ENCODE peak calls at places on chromosome 21, in six cellular contexts. One of them, this sample, is unnamed. For H3K4me1, the result is how much of the 10 kb centered on the place peaks cover.

GRCh38 chr21:42424848-42425602 is 21.3 kb downstream of the UBASH3A start:
- DNase-seq in hepatocyte: no peak
- DNase-seq in GM23338: no peak
- DNase-seq in endothelial cell of umbilical vein: peak
- DNase-seq in HCT116: no peak
- DNase-seq in GM23248: no peak
- DNase-seq in this sample: peak

GRCh38 chr21:21730524-21730923 is 732.3 kb downstream of the NCAM2 start:
- DNase-seq in GM23248: no peak
- DNase-seq in HCT116: no peak
- DNase-seq in GM23338: no peak
- DNase-seq in hepatocyte: no peak
- DNase-seq in endothelial cell of umbilical vein: no peak
- DNase-seq in this sample: no peak

GRCh38 chr21:39315603-39316002 is 2.2 kb upstream of the BRWD1 start:
- DNase-seq in GM23338: no peak
- DNase-seq in HCT116: no peak
- DNase-seq in GM23248: no peak
- DNase-seq in hepatocyte: no peak
- DNase-seq in endothelial cell of umbilical vein: no peak
- DNase-seq in this sample: no peak

GRCh38 chr21:16752109-16752508 is 760.7 kb upstream of the CXADR start:
- DNase-seq in GM23248: no peak
- DNase-seq in endothelial cell of umbilical vein: no peak
- DNase-seq in hepatocyte: no peak
- DNase-seq in HCT116: no peak
- DNase-seq in GM23338: no peak
- DNase-seq in this sample: no peak

GRCh38 chr21:39489380-39489924 is 37.7 kb downstream of the SH3BGR start:
- DNase-seq in hepatocyte: no peak
- DNase-seq in GM23248: no peak
- DNase-seq in HCT116: no peak
- DNase-seq in GM23338: no peak
- DNase-seq in endothelial cell of umbilical vein: no peak
- DNase-seq in this sample: no peak

GRCh38 chr21:26553921-26554320 is 19.2 kb downstream of the CYYR1 start:
- DNase-seq in GM23338: no peak
- DNase-seq in GM23248: no peak
- DNase-seq in HCT116: no peak
- DNase-seq in endothelial cell of umbilical vein: no peak
- DNase-seq in hepatocyte: no peak
- DNase-seq in this sample: no peak

GRCh38 chr21:41971891-41972290 is 18.1 kb upstream of the C2CD2 start:
- DNase-seq in GM23248: no peak
- DNase-seq in HCT116: no peak
- DNase-seq in GM23338: no peak
- DNase-seq in endothelial cell of umbilical vein: no peak
- DNase-seq in hepatocyte: no peak
- DNase-seq in this sample: no peak

GRCh38 chr21:18499761-18500376 is 96.3 kb upstream of the TMPRSS15 start:
- DNase-seq in hepatocyte: peak
- DNase-seq in HCT116: peak
- DNase-seq in endothelial cell of umbilical vein: peak
- DNase-seq in GM23338: peak
- DNase-seq in GM23248: peak
- DNase-seq in this sample: peak

GRCh38 chr21:28632718-28633408 is 359.8 kb downstream of the LTN1 start:
- DNase-seq in HCT116: no peak
- DNase-seq in GM23248: peak
- DNase-seq in hepatocyte: no peak
- DNase-seq in endothelial cell of umbilical vein: peak
- DNase-seq in GM23338: peak
- DNase-seq in this sample: no peak

GRCh38 chr21:16534408-16535099 is 804.8 kb downstream of the USP25 start:
- DNase-seq in HCT116: no peak
- DNase-seq in endothelial cell of umbilical vein: peak
- DNase-seq in GM23338: no peak
- DNase-seq in GM23248: peak
- DNase-seq in hepatocyte: peak
- DNase-seq in this sample: peak

GRCh38 chr21:27077501-27077900 is 110.6 kb upstream of the ADAMTS5 start:
- DNase-seq in HCT116: no peak
- DNase-seq in GM23338: no peak
- DNase-seq in GM23248: peak
- DNase-seq in hepatocyte: no peak
- DNase-seq in endothelial cell of umbilical vein: no peak
- DNase-seq in this sample: peak

GRCh38 chr21:40056031-40056430 is 188.8 kb downstream of the PCP4 start:
- DNase-seq in hepatocyte: no peak
- DNase-seq in GM23248: no peak
- DNase-seq in GM23338: no peak
- DNase-seq in HCT116: no peak
- DNase-seq in endothelial cell of umbilical vein: no peak
- DNase-seq in this sample: no peak

GRCh38 chr21:40606341-40606740 is 240.6 kb downstream of the DSCAM start:
- DNase-seq in GM23338: no peak
- DNase-seq in HCT116: no peak
- DNase-seq in hepatocyte: no peak
- DNase-seq in GM23248: no peak
- DNase-seq in endothelial cell of umbilical vein: no peak
- DNase-seq in this sample: no peak

GRCh38 chr21:42337830-42338729 is 12.7 kb downstream of the TFF2 start:
- DNase-seq in endothelial cell of umbilical vein: peak
- DNase-seq in GM23248: peak
- DNase-seq in HCT116: no peak
- DNase-seq in GM23338: peak
- DNase-seq in hepatocyte: peak
- DNase-seq in this sample: peak

GRCh38 chr21:20591294-20591693 is 406.9 kb upstream of the NCAM2 start:
- DNase-seq in GM23338: no peak
- DNase-seq in hepatocyte: no peak
- DNase-seq in GM23248: no peak
- DNase-seq in endothelial cell of umbilical vein: no peak
- DNase-seq in HCT116: no peak
- DNase-seq in this sample: no peak

GRCh38 chr21:17688912-17689874 is 76.5 kb upstream of the BTG3 start:
- DNase-seq in endothelial cell of umbilical vein: no peak
- DNase-seq in GM23248: no peak
- DNase-seq in hepatocyte: peak
- DNase-seq in GM23338: peak
- DNase-seq in HCT116: peak
- DNase-seq in this sample: peak

GRCh38 chr21:33020558-33021100 is 5.1 kb upstream of the OLIG2 start:
- DNase-seq in endothelial cell of umbilical vein: no peak
- DNase-seq in hepatocyte: no peak
- DNase-seq in GM23248: no peak
- DNase-seq in HCT116: no peak
- DNase-seq in GM23338: no peak
- DNase-seq in this sample: no peak
- TF ChIP-seq EZH2 in endothelial cell of umbilical vein: no peak
- TF ChIP-seq EZH2 in hepatocyte: no peak
- TF ChIP-seq EZH2 in GM23248: peak
- TF ChIP-seq EZH2 in HCT116: no peak
- TF ChIP-seq EZH2 in GM23338: peak
- TF ChIP-seq EZH2 in this sample: no peak

GRCh38 chr21:45948576-45949141 is 32.9 kb upstream of the COL6A1 start:
- DNase-seq in hepatocyte: no peak
- DNase-seq in GM23248: no peak
- DNase-seq in HCT116: no peak
- DNase-seq in endothelial cell of umbilical vein: no peak
- DNase-seq in GM23338: peak
- DNase-seq in this sample: no peak
- H3K4me1 ChIP-seq in hepatocyte: under half
- H3K4me1 ChIP-seq in GM23248: under half
- H3K4me1 ChIP-seq in HCT116: under half
- H3K4me1 ChIP-seq in endothelial cell of umbilical vein: under half
- H3K4me1 ChIP-seq in GM23338: under half
- H3K4me1 ChIP-seq in this sample: under half

DNA sequence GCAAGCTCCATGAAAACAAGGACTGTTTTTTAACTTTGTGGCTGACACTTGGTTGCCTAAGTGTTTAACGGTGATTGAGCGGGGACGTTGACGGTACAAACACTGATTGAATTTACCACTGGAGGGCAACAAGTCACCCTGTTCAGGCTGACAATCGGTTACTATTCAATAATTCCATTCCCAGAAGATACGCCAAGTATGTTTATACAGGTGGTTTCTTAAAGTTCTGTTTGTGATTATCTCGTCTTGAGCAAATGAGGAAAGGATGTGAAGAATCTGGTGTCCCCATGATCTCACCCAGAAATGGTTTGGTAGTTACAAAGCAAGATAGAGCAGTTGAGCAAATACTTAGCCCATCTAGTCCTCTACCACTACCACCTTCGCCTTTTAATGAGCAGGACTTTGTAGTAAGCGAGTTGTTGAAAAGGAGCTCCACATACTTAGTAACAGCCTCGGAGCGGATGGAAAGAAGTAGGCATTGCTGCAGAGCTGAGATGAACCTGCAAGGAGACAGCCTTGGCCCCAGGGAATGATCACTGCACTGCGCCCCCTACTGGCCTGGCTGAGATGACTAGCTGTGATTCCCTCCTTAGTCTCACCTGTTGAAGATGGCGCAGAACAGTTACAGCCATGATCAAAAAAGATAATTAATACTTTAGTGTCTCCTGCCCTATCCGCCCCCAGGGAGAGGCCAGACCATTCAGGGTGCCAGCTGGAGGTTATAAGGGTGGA is 36.3 kb downstream of the IFNAR1 start:
- DNase-seq in endothelial cell of umbilical vein: peak
- DNase-seq in GM23248: peak
- DNase-seq in GM23338: peak
- DNase-seq in HCT116: no peak
- DNase-seq in hepatocyte: peak
- DNase-seq in this sample: peak
- TF ChIP-seq EZH2 in endothelial cell of umbilical vein: no peak
- TF ChIP-seq EZH2 in GM23248: no peak
- TF ChIP-seq EZH2 in GM23338: no peak
- TF ChIP-seq EZH2 in HCT116: no peak
- TF ChIP-seq EZH2 in hepatocyte: no peak
- TF ChIP-seq EZH2 in this sample: peak

GRCh38 chr21:44440241-44441040 is 14.9 kb upstream of the LRRC3 start:
- DNase-seq in hepatocyte: no peak
- DNase-seq in GM23248: no peak
- DNase-seq in HCT116: no peak
- DNase-seq in endothelial cell of umbilical vein: no peak
- DNase-seq in GM23338: no peak
- DNase-seq in this sample: no peak

GRCh38 chr21:44442266-44443125 is 12.8 kb upstream of the LRRC3 start:
- DNase-seq in GM23338: no peak
- DNase-seq in GM23248: no peak
- DNase-seq in hepatocyte: no peak
- DNase-seq in endothelial cell of umbilical vein: no peak
- DNase-seq in HCT116: no peak
- DNase-seq in this sample: no peak

GRCh38 chr21:44441041-44441400 is 14.3 kb upstream of the LRRC3 start:
- DNase-seq in GM23248: no peak
- DNase-seq in endothelial cell of umbilical vein: no peak
- DNase-seq in GM23338: no peak
- DNase-seq in HCT116: no peak
- DNase-seq in hepatocyte: no peak
- DNase-seq in this sample: no peak

GRCh38 chr21:44443291-44443890 is 11.9 kb upstream of the LRRC3 start:
- DNase-seq in hepatocyte: no peak
- DNase-seq in endothelial cell of umbilical vein: no peak
- DNase-seq in HCT116: no peak
- DNase-seq in GM23248: no peak
- DNase-seq in GM23338: no peak
- DNase-seq in this sample: no peak

GRCh38 chr21:44441581-44442265 is 13.6 kb upstream of the LRRC3 start:
- DNase-seq in GM23248: no peak
- DNase-seq in HCT116: no peak
- DNase-seq in hepatocyte: no peak
- DNase-seq in endothelial cell of umbilical vein: no peak
- DNase-seq in GM23338: no peak
- DNase-seq in this sample: no peak
- H3K4me1 ChIP-seq in GM23248: under half
- H3K4me1 ChIP-seq in HCT116: under half
- H3K4me1 ChIP-seq in hepatocyte: under half
- H3K4me1 ChIP-seq in endothelial cell of umbilical vein: under half
- H3K4me1 ChIP-seq in GM23338: under half
- H3K4me1 ChIP-seq in this sample: under half

GRCh38 chr21:34889287-34889536 is 159.9 kb downstream of the RUNX1 start:
- DNase-seq in HCT116: no peak
- DNase-seq in hepatocyte: peak
- DNase-seq in GM23248: peak
- DNase-seq in endothelial cell of umbilical vein: peak
- DNase-seq in GM23338: peak
- DNase-seq in this sample: peak

GRCh38 chr21:34887729-34888568 is 161.2 kb downstream of the RUNX1 start:
- DNase-seq in GM23338: peak
- DNase-seq in GM23248: peak
- DNase-seq in hepatocyte: peak
- DNase-seq in HCT116: no peak
- DNase-seq in endothelial cell of umbilical vein: peak
- DNase-seq in this sample: peak

GRCh38 chr21:34889537-34890257 is 159.4 kb downstream of the RUNX1 start:
- DNase-seq in hepatocyte: peak
- DNase-seq in GM23248: peak
- DNase-seq in HCT116: no peak
- DNase-seq in endothelial cell of umbilical vein: peak
- DNase-seq in GM23338: peak
- DNase-seq in this sample: peak

GRCh38 chr21:34890258-34890723 is 158.8 kb downstream of the RUNX1 start:
- DNase-seq in endothelial cell of umbilical vein: no peak
- DNase-seq in HCT116: no peak
- DNase-seq in hepatocyte: no peak
- DNase-seq in GM23248: no peak
- DNase-seq in GM23338: peak
- DNase-seq in this sample: no peak

GRCh38 chr21:34888569-34889286 is 160.4 kb downstream of the RUNX1 start:
- DNase-seq in hepatocyte: peak
- DNase-seq in GM23338: peak
- DNase-seq in GM23248: peak
- DNase-seq in HCT116: peak
- DNase-seq in endothelial cell of umbilical vein: peak
- DNase-seq in this sample: peak
- TF ChIP-seq EZH2 in hepatocyte: no peak
- TF ChIP-seq EZH2 in GM23338: no peak
- TF ChIP-seq EZH2 in GM23248: no peak
- TF ChIP-seq EZH2 in HCT116: no peak
- TF ChIP-seq EZH2 in endothelial cell of umbilical vein: no peak
- TF ChIP-seq EZH2 in this sample: no peak

DNA sequence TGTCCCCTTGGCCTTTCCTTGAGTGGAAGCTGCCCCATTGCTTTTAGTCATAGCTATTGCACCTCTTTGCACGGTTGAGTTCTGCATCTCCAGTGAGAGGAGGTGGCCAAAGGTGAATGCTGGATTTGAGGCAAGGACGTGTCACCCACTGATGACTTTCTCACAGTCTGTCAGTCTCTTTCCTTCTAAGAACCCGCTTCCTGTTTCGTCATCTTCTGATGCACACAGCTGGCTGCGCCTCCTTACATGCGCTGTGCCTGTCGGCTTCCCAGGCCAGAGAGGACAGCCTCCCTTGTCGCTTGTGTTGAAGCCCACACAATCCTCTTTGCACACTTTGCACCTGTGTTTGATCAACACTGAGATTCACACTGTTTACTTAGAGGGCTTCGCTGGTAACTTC is 41.8 kb upstream of the PWP2 start:
- DNase-seq in GM23248: no peak
- DNase-seq in endothelial cell of umbilical vein: no peak
- DNase-seq in GM23338: no peak
- DNase-seq in hepatocyte: no peak
- DNase-seq in HCT116: no peak
- DNase-seq in this sample: peak
- H3K4me1 ChIP-seq in GM23248: under half
- H3K4me1 ChIP-seq in endothelial cell of umbilical vein: under half
- H3K4me1 ChIP-seq in GM23338: under half
- H3K4me1 ChIP-seq in hepatocyte: under half
- H3K4me1 ChIP-seq in HCT116: under half
- H3K4me1 ChIP-seq in this sample: under half

This sample was measured in A673.